ENCODE peak calls at places on chromosome 1, in four cellular contexts. R is A549, O is GM12878, W is HepG2. C is an unnamed sample.

GRCh38 chr1:54167422-54168139 is 14.8 kb upstream of the CDCP2 start:
- DNase-seq in R (no peak), O (no peak), W (no peak), C (no peak)

GRCh38 chr1:181036107-181036843 is 2.5 kb downstream of the MR1 start:
- DNase-seq in R (no peak), O (no peak), W (no peak), C (peak)

GRCh38 chr1:33866286-33866685 is 2.4 kb downstream of the HMGB4 start:
- DNase-seq in R (no peak), O (no peak), W (no peak), C (no peak)

GRCh38 chr1:224435318-224435763 is 744 bp upstream of the WDR26 start:
- DNase-seq in R (peak), O (no peak), W (no peak), C (peak)

GRCh38 chr1:110067957-110068645 is 2.4 kb downstream of the ALX3 start:
- DNase-seq in R (no peak), O (no peak), W (no peak), C (no peak)

GRCh38 chr1:216024546-216024945 is 398.7 kb downstream of the USH2A start:
- DNase-seq in R (no peak), O (no peak), W (no peak), C (no peak)

GRCh38 chr1:33085332-33085731 is 4.4 kb downstream of the AZIN2 start:
- DNase-seq in R (no peak), O (no peak), W (no peak), C (no peak)

GRCh38 chr1:35539824-35540261 is 17.4 kb downstream of the KIAA0319L start:
- DNase-seq in R (no peak), O (peak), W (no peak), C (no peak)

GRCh38 chr1:206941766-206942418 is 4.4 kb downstream of the PIGR start:
- DNase-seq in R (no peak), O (no peak), W (no peak), C (peak)

GRCh38 chr1:118101445-118101844 is 83.6 kb downstream of the SPAG17 start:
- DNase-seq in R (no peak), O (no peak), W (no peak), C (no peak)

GRCh38 chr1:86375688-86376087 is 20.4 kb downstream of the ODF2L start:
- DNase-seq in R (no peak), O (no peak), W (no peak), C (no peak)

GRCh38 chr1:85289207-85289847 is 12.9 kb upstream of the BCL10 start:
- DNase-seq in R (no peak), O (no peak), W (no peak), C (peak)

GRCh38 chr1:225343618-225344017 is 84.2 kb downstream of the LBR start:
- DNase-seq in R (no peak), O (no peak), W (peak), C (peak)

GRCh38 chr1:15418811-15419515 is 9.3 kb downstream of the EFHD2 start:
- DNase-seq in R (no peak), O (no peak), W (no peak), C (no peak)

GRCh38 chr1:20137055-20137454 is 2.1 kb upstream of the PLA2G2F start:
- DNase-seq in R (no peak), O (no peak), W (no peak), C (no peak)

GRCh38 chr1:35708179-35708891 is 10.3 kb downstream of the C1orf216 start:
- DNase-seq in R (no peak), O (no peak), W (no peak), C (no peak)

GRCh38 chr1:209404577-209404976 is 178.9 kb upstream of the CAMK1G start:
- DNase-seq in R (no peak), O (no peak), W (no peak), C (no peak)

GRCh38 chr1:165235158-165235776 is 121.2 kb downstream of the LMX1A start:
- DNase-seq in R (no peak), O (no peak), W (no peak), C (no peak)

GRCh38 chr1:178382372-178382771 is 114.4 kb downstream of the CLEC20A start:
- DNase-seq in R (no peak), O (no peak), W (no peak), C (no peak)

GRCh38 chr1:54335396-54336056 is 70.7 kb downstream of the SSBP3 start:
- DNase-seq in R (no peak), O (no peak), W (no peak), C (no peak)

GRCh38 chr1:1630965-1631792 is 794 bp upstream of the MMP23B start:
- DNase-seq in R (no peak), O (no peak), W (no peak), C (no peak)

DNA sequence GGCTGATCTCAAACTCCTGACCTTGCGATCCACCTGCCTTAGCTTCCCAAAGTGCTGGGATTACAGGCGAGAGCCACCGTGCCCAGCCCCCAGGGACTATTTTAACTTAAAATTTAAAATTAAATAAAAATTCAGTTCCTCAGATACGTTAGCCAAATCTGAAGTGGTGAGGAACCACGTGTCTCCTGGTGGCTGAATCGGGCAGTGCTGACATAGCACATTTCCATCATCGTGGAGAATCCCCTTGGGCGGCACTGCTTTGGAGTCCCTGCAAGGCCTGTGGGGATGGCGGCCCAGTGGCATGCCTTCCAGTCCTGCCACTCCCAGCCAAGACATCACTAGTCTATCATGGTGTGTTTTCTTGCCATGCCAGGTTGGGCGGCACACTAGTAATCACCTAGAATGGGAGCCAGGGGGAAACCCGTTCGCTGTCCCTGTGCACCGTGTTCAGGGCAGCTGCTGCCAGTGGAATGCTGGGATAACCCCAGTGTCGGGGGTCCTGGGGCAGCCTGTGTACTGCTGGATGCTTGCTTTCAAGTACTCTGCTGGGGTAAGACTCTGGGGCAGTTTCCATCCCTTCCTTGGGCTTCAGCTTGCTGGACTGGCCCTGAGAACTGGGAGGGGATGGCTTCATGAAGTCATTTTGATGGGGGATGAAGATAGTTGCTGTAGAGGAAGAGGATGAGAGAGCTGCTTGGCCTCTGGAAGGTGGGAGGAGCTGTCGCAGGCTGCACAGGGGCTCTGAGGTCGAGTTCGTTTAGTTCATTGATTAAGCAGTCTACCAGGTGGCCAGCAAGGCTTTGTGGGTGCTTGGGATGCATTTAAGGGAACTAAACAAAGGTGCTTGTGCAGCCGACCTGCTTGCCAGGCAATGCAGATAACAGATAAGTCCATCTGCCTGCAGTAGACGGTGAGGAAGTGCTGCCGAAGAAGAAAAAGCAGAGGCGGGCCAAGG is 4.6 kb downstream of the ZBTB48 start:
- DNase-seq in R (no peak), O (no peak), W (no peak), C (peak)
- TF ChIP-seq HDAC2 in R (no peak), O (no peak), W (no peak), C (no peak)

GRCh38 chr1:203082571-203083462 is 3.0 kb downstream of the MYOG start:
- DNase-seq in R (no peak), O (no peak), W (no peak), C (peak)
- TF ChIP-seq CHD4 in R (no peak), O (no peak), W (no peak), C (no peak)

DNA sequence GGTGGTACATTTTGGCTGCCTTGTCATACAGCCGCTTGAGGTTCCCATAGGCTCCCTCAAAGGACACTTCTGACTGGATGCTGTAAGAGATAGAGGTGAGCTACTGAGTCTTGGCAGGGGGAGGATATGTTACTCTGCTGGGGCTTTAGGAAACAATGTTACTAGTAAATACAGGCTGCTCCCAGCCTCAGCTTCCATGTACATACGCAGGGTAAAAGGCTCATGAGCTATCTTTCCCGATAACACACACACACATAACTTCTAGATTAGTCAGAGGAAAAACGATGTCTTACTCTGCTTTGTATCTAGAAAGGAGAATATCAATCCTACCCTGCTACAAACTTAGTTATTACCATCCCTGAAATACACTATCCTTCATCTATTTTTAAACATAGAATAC is 14.3 kb downstream of the SMG5 start:
- DNase-seq in R (no peak), O (no peak), W (no peak), C (no peak)
- TF ChIP-seq HDAC2 in R (no peak), O (no peak), W (no peak), C (no peak)

DNA sequence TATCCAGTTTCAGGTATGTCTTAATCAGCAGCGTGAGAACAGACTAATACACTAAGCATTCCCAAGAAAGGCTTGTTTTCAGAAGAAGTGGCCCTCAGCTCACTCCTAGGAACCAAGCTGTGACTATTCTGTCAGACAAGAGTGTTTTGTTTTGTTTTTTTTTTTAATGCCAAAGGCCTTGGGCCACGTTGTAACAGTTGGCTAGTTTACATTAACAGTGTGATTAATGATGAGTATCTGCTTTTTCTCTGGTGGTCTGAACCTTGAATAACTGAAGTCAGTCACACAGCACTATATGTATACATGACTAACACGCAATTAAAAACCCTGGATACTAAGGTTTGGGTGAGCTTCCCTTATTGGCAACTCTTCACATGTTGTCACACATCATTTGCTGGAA is 21.9 kb downstream of the DPYD start:
- DNase-seq in R (no peak), O (no peak), W (no peak), C (no peak)
- TF ChIP-seq CHD4 in R (no peak), O (no peak), W (no peak), C (no peak)

GRCh38 chr1:205095422-205095821 is 11.2 kb upstream of the TMEM81 start:
- DNase-seq in R (no peak), O (no peak), W (peak), C (no peak)

GRCh38 chr1:205088341-205088740 is 4.1 kb upstream of the TMEM81 start:
- DNase-seq in R (no peak), O (no peak), W (no peak), C (no peak)

GRCh38 chr1:205091043-205091740 is 6.9 kb upstream of the TMEM81 start:
- DNase-seq in R (no peak), O (no peak), W (no peak), C (no peak)
- TF ChIP-seq HDAC2 in R (no peak), O (no peak), W (no peak), C (no peak)

GRCh38 chr1:145845514-145846161 is at the start of gene NUDT17:
- DNase-seq in R (peak), O (no peak), W (peak), C (peak)

GRCh38 chr1:145846191-145846590 is 761 bp downstream of the NUDT17 start:
- DNase-seq in R (peak), O (no peak), W (peak), C (peak)

GRCh38 chr1:145849356-145850165 is 4.1 kb downstream of the NUDT17 start:
- DNase-seq in R (no peak), O (no peak), W (no peak), C (peak)

GRCh38 chr1:145847827-145848226 is 2.4 kb downstream of the NUDT17 start:
- DNase-seq in R (no peak), O (no peak), W (no peak), C (no peak)

DNA sequence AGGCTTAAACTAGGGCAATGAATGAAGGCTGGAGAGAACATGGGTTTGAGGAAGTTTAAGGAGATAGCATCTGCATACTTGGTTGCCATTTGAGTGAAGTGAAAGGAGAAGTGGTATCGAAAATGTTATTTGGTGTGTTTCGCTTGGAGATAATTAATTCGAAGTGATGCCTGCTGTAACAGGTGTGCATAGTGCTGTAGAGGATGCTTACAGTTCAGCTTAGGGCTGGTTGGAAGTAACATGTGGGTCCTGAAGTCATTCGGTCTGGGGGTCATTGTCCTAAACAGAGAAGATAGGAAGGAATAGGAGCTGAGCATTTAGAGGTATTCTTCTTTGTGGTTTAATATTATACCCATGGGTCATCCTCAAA is 301 bp upstream of the NUDT17 start:
- DNase-seq in R (no peak), O (peak), W (no peak), C (peak)
- TF ChIP-seq CHD4 in R (no peak), O (no peak), W (no peak), C (no peak)

GRCh38 chr1:239676522-239677273 is 290.3 kb downstream of the CHRM3 start:
- DNase-seq in R (no peak), O (no peak), W (no peak), C (no peak)
- TF ChIP-seq HDAC2 in R (no peak), O (no peak), W (no peak), C (no peak)

GRCh38 chr1:37480125-37480466 is 5.7 kb downstream of the ZC3H12A start:
- DNase-seq in R (no peak), O (no peak), W (no peak), C (no peak)
- TF ChIP-seq CHD4 in R (no peak), O (no peak), W (no peak), C (no peak)

GRCh38 chr1:217079579-217079978 is 356.4 kb upstream of the ESRRG start:
- DNase-seq in R (no peak), O (no peak), W (no peak), C (no peak)

GRCh38 chr1:217076902-217077301 is 353.7 kb upstream of the ESRRG start:
- DNase-seq in R (no peak), O (no peak), W (no peak), C (no peak)

GRCh38 chr1:217078959-217079358 is 355.7 kb upstream of the ESRRG start:
- DNase-seq in R (no peak), O (no peak), W (no peak), C (no peak)

GRCh38 chr1:217078010-217078704 is 354.9 kb upstream of the ESRRG start:
- DNase-seq in R (no peak), O (no peak), W (no peak), C (no peak)
- TF ChIP-seq HDAC2 in R (no peak), O (no peak), W (no peak), C (no peak)

GRCh38 chr1:91944087-91944486 is 5.1 kb upstream of the BRDT start:
- DNase-seq in R (no peak), O (no peak), W (no peak), C (peak)

GRCh38 chr1:91948097-91948496 is 1.1 kb upstream of the BRDT start:
- DNase-seq in R (no peak), O (no peak), W (no peak), C (no peak)

GRCh38 chr1:91952187-91952586 is 3.0 kb downstream of the BRDT start:
- DNase-seq in R (no peak), O (no peak), W (no peak), C (no peak)

GRCh38 chr1:91949356-91949699 is at the start of gene BRDT:
- DNase-seq in R (no peak), O (no peak), W (no peak), C (no peak)

GRCh38 chr1:91948501-91949355 is 473 bp upstream of the BRDT start:
- DNase-seq in R (no peak), O (no peak), W (no peak), C (peak)
- TF ChIP-seq CHD4 in R (no peak), O (no peak), W (no peak), C (no peak)

C was measured in K562.